ENCODE peak calls at places on chromosomes 11 and 22, in seven cellular contexts. T is aorta, N is mammary epithelial cell, B is thyroid gland, I is right cardiac atrium, R is adipocyte, Z is gastrocnemius medialis. M is an unnamed sample. For H3K27me3, the result is how much of the 10 kb centered on the place peaks cover.

GRCh38 chr22:47340851-47341436 is 578.5 kb downstream of the TBC1D22A start:
- DNase-seq in B (no peak), I (no peak), N (no peak), Z (no peak), R (no peak), T (no peak), M (no peak)

GRCh38 chr22:43851979-43852307 is 10.4 kb downstream of the SULT4A1 start:
- DNase-seq in T (no peak), B (no peak), I (no peak), Z (no peak), R (no peak), N (no peak), M (no peak)

GRCh38 chr11:830295-831131 is 2.2 kb upstream of the CD151 start:
- DNase-seq in T (peak), I (peak), Z (peak), R (peak), B (peak), N (peak), M (peak)

GRCh38 chr11:116509566-116509965 is 263.2 kb downstream of the BUD13 start:
- DNase-seq in N (no peak), T (no peak), B (no peak), Z (no peak), I (no peak), R (no peak), M (no peak)

GRCh38 chr11:60498399-60498798 is 5.8 kb downstream of the MS4A12 start:
- DNase-seq in N (no peak), B (no peak), Z (no peak), T (no peak), I (no peak), R (no peak), M (no peak)

GRCh38 chr11:124633355-124633754 is 10.7 kb downstream of the TBRG1 start:
- DNase-seq in N (no peak), T (no peak), B (no peak), Z (no peak), I (no peak), R (peak), M (no peak)

GRCh38 chr11:44718612-44719390 is 8.0 kb upstream of the TSPAN18 start:
- DNase-seq in R (no peak), B (no peak), N (no peak), I (no peak), Z (no peak), T (no peak), M (no peak)

GRCh38 chr11:46693597-46694012 is 6.8 kb downstream of the ARHGAP1 start:
- DNase-seq in B (no peak), Z (no peak), T (no peak), I (peak), N (peak), R (no peak), M (no peak)

GRCh38 chr11:20353829-20354434 is 9.6 kb upstream of the HTATIP2 start:
- DNase-seq in T (no peak), Z (no peak), B (peak), N (peak), R (peak), I (no peak), M (peak)

GRCh38 chr11:90310210-90310609 is 87.4 kb upstream of the CHORDC1 start:
- DNase-seq in T (no peak), R (no peak), B (no peak), I (no peak), Z (no peak), N (no peak), M (no peak)

GRCh38 chr11:134024420-134025085 is 44.3 kb upstream of the JAM3 start:
- DNase-seq in B (no peak), Z (no peak), I (peak), T (peak), N (peak), R (no peak), M (no peak)

GRCh38 chr11:28169816-28170215 is 61.6 kb downstream of the METTL15 start:
- DNase-seq in Z (no peak), N (peak), B (no peak), T (no peak), R (no peak), I (no peak), M (no peak)

GRCh38 chr11:84993386-84993785 is 633.8 kb downstream of the DLG2 start:
- DNase-seq in B (no peak), Z (no peak), T (no peak), N (peak), R (no peak), I (no peak), M (no peak)

GRCh38 chr11:87324817-87325489 is 287.2 kb downstream of the TMEM135 start:
- DNase-seq in B (no peak), N (no peak), T (no peak), R (no peak), I (no peak), Z (no peak), M (no peak)

GRCh38 chr11:36594316-36594989 is at the start of gene IFTAP:
- DNase-seq in T (peak), N (peak), R (peak), Z (peak), B (peak), I (peak), M (peak)

GRCh38 chr11:110886241-110886640 is 174.0 kb upstream of the ARHGAP20 start:
- DNase-seq in B (no peak), I (no peak), R (no peak), N (no peak), T (no peak), Z (no peak), M (no peak)

GRCh38 chr11:45948341-45948740 is 25.9 kb downstream of the LARGE2 start:
- DNase-seq in N (no peak), B (peak), R (no peak), Z (no peak), I (no peak), T (no peak), M (no peak)

GRCh38 chr11:72084960-72085359 is 4.3 kb downstream of the LRRC51 start:
- DNase-seq in T (no peak), Z (no peak), N (no peak), B (no peak), R (no peak), I (no peak), M (no peak)

GRCh38 chr22:31496735-31497146 is 405 bp downstream of the SFI1 start:
- DNase-seq in N (no peak), T (peak), Z (no peak), R (peak), B (peak), I (peak), M (no peak)

GRCh38 chr11:43427971-43428370 is 69.3 kb downstream of the TTC17 start:
- DNase-seq in B (no peak), Z (no peak), N (no peak), T (no peak), I (no peak), R (no peak), M (no peak)

GRCh38 chr11:61828629-61829407 is 718 bp downstream of the FADS2 start:
- DNase-seq in B (peak), T (peak), N (peak), I (peak), Z (peak), R (peak), M (peak)

GRCh38 chr11:1381793-1382425 is 7.8 kb upstream of the BRSK2 start:
- DNase-seq in B (no peak), N (no peak), I (no peak), R (no peak), T (no peak), Z (no peak), M (no peak)

GRCh38 chr11:12185914-12186313 is 75.5 kb downstream of the MICAL2 start:
- DNase-seq in N (no peak), I (peak), Z (no peak), B (peak), R (peak), T (no peak), M (no peak)

GRCh38 chr11:106468091-106468490 is 390.6 kb downstream of the AASDHPPT start:
- DNase-seq in T (no peak), B (no peak), Z (no peak), R (peak), N (no peak), I (no peak), M (no peak)

GRCh38 chr22:24474221-24474620 is 20.9 kb upstream of the UPB1 start:
- DNase-seq in I (no peak), B (no peak), N (peak), R (peak), T (no peak), Z (no peak), M (no peak)

GRCh38 chr22:17489101-17489500 is 74.2 kb upstream of the SLC25A18 start:
- DNase-seq in N (no peak), I (no peak), Z (no peak), B (no peak), T (no peak), R (no peak), M (no peak)

GRCh38 chr22:49771266-49772065 is 56.2 kb downstream of the BRD1 start:
- DNase-seq in B (no peak), Z (no peak), N (no peak), T (peak), R (no peak), I (peak), M (no peak)

GRCh38 chr11:71117311-71117710 is 135.1 kb downstream of the SHANK2 start:
- DNase-seq in B (no peak), N (peak), T (no peak), R (no peak), I (no peak), Z (no peak), M (peak)

GRCh38 chr11:30753504-30753903 is 167.4 kb upstream of the MPPED2 start:
- DNase-seq in I (no peak), Z (no peak), R (no peak), N (no peak), B (no peak), T (no peak), M (no peak)

GRCh38 chr22:20551805-20552449 is 44.5 kb downstream of the MED15 start:
- DNase-seq in N (no peak), T (peak), I (peak), B (no peak), Z (peak), R (no peak), M (no peak)

GRCh38 chr22:48563118-48563965 is 1264.3 kb downstream of the BRD1 start:
- DNase-seq in I (peak), B (no peak), Z (no peak), N (no peak), T (no peak), R (no peak), M (no peak)

GRCh38 chr22:42877158-42877557 is 20.1 kb upstream of the ARFGAP3 start:
- DNase-seq in B (no peak), R (no peak), T (no peak), I (peak), N (no peak), Z (no peak), M (no peak)

GRCh38 chr22:50687829-50688228 is 15.2 kb downstream of the SHANK3 start:
- DNase-seq in R (no peak), N (no peak), I (no peak), T (peak), Z (no peak), B (no peak), M (no peak)

GRCh38 chr11:2891901-2892214 is 6.3 kb upstream of the CDKN1C start:
- DNase-seq in I (peak), B (peak), Z (no peak), T (no peak), R (no peak), N (no peak), M (peak)

GRCh38 chr11:121372028-121372427 is 79.5 kb downstream of the SC5D start:
- DNase-seq in B (no peak), R (no peak), Z (no peak), N (no peak), T (no peak), I (no peak), M (peak)
- H3K27me3 ChIP-seq in B (under half), R (half or more), Z (under half), N (under half), T (under half), I (under half), M (under half)

GRCh38 chr11:73818838-73819237 is 31.2 kb downstream of the MRPL48 start:
- DNase-seq in B (no peak), R (peak), I (no peak), T (no peak), N (no peak), Z (no peak), M (no peak)

GRCh38 chr11:73812234-73812633 is 24.6 kb downstream of the MRPL48 start:
- DNase-seq in N (no peak), I (no peak), Z (no peak), R (no peak), T (no peak), B (no peak), M (no peak)

GRCh38 chr11:73810637-73811036 is 23.0 kb downstream of the MRPL48 start:
- DNase-seq in R (peak), N (no peak), Z (no peak), B (no peak), T (no peak), I (no peak), M (no peak)

DNA sequence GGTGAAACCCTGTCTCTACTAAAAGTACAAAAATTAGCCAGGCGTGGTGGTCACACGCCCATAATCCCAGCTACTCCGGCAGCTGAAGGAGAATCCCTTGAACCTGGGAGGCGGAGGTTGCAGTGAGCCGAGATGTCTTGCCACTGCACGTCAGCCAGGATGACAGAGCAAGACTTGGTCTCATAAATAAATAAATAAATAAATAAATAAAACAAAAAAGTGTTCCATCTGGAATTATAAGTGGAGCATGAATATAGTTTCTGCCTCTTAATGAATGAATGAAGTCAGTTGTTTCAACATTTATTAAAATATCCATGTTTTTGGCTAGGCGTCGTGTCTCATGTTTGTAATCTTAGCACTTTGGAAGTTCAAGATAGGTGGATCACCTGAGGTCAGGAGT is 27.1 kb downstream of the MRPL48 start:
- DNase-seq in R (no peak), B (no peak), T (no peak), Z (no peak), N (no peak), I (no peak), M (no peak)
- H3K27me3 ChIP-seq in R (under half), B (under half), T (under half), Z (under half), N (under half), I (under half), M (under half)

GRCh38 chr11:32437406-32438345 is 2.3 kb upstream of the WT1 start:
- DNase-seq in T (no peak), N (no peak), I (no peak), B (no peak), R (no peak), Z (no peak), M (no peak)
- H3K27me3 ChIP-seq in T (under half), N (half or more), I (under half), B (half or more), R (half or more), Z (half or more), M (half or more)

DNA sequence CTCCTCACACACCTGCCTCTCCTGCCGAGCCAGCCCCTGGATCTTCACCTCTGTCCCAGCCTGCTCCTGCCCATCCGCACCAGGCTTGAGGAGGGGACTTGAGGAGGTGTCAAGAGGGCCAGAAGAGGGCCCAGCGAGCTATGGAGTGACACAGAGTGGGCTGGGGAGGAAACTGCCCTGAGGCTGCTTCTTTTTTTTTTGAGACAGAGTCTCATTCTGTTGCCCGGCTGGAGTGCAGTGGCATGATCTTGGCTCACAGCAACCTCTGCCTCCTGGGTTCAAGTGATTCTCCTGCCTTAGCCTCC is 21.9 kb upstream of the CDON start:
- DNase-seq in Z (no peak), I (no peak), B (peak), N (no peak), R (no peak), T (no peak), M (no peak)
- H3K27me3 ChIP-seq in Z (under half), I (under half), B (under half), N (under half), R (under half), T (under half), M (under half)

DNA sequence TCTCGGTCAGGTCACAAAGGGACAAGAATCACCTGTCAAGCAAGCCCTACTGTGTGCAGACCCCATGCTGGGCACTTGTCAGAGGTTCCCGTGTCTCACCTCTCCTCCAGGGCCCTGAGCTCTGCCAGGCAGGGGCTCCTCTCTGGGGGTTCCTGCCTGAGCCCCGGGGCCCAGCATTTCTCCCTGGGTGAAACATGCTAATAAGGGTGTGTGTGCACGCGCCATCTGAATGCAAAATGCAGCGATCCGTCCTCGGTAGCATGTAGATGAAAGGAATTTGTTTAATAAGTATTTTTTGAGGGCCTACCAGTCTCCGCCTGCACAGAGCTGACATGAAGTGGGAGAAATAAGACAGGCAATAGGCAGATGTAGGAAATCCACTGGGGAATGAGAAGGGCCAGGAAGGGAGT is 5.8 kb downstream of the ELFN2 start:
- DNase-seq in I (no peak), N (no peak), R (no peak), B (no peak), Z (no peak), T (no peak), M (no peak)
- H3K27me3 ChIP-seq in I (under half), N (under half), R (half or more), B (under half), Z (under half), T (under half), M (under half)

GRCh38 chr22:30219049-30219448 is 27.5 kb downstream of the LIF start:
- DNase-seq in B (no peak), I (no peak), N (no peak), R (no peak), Z (no peak), T (no peak), M (no peak)
- H3K27me3 ChIP-seq in B (under half), I (under half), N (under half), R (under half), Z (under half), T (under half), M (under half)

DNA sequence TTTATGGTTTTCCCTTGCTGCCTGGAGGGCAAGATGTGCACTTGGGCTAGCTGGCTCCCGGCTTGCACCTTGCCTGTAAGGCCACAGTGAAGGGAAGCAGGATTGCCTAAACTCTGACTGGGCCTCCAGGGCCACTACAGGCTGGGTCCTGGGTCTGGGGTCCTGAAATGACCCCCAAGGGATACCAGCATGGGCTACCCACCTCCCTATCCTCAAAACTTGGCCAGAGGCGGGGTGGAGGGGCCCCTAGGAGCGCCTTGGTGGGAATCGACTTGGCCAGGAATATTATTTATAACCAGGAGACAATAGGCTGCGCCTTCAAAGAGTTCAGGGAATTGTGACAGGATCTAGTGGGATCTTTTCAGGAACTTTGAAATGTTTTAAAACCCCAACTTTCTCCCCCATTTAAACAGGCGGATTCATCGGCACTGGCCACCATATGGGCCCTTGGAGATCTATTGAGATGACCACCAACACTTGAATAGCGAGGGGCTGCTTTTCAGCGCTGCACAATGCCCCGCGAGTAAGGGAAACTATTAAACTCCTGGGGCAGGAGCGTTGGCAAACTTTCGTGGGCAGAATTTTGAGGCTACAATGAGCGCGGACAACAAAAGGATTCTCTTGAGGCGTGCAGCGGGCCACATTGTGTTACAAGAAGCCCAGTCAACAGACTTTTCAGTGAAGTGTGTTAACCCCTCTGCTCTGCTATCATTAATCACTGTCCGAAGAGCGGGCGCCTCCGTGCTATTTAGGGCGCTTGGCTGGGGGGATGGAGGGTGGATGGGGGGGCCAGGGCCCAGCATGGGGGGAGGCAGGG is 15.2 kb downstream of the PAX6 start:
- DNase-seq in N (no peak), R (no peak), T (peak), I (no peak), B (no peak), Z (no peak), M (no peak)
- H3K27me3 ChIP-seq in N (under half), R (under half), T (under half), I (under half), B (under half), Z (under half), M (under half)

GRCh38 chr11:129720156-129720555 is 95.5 kb upstream of the TMEM45B start:
- DNase-seq in I (no peak), B (no peak), T (no peak), N (no peak), R (no peak), Z (no peak), M (no peak)

GRCh38 chr11:129722529-129722928 is 93.1 kb upstream of the TMEM45B start:
- DNase-seq in Z (no peak), R (no peak), I (no peak), N (no peak), B (no peak), T (no peak), M (no peak)

GRCh38 chr11:129719037-129719436 is 96.6 kb upstream of the TMEM45B start:
- DNase-seq in T (no peak), I (no peak), B (no peak), R (no peak), N (no peak), Z (no peak), M (no peak)

GRCh38 chr11:129721685-129722084 is 94.0 kb upstream of the TMEM45B start:
- DNase-seq in N (no peak), R (no peak), B (no peak), T (no peak), Z (no peak), I (no peak), M (no peak)

GRCh38 chr11:129720994-129721393 is 94.7 kb upstream of the TMEM45B start:
- DNase-seq in B (no peak), I (no peak), Z (no peak), N (no peak), T (no peak), R (no peak), M (no peak)
- H3K27me3 ChIP-seq in B (under half), I (under half), Z (under half), N (under half), T (under half), R (under half), M (under half)

GRCh38 chr11:109884501-109884900 is 208.7 kb upstream of the ZC3H12C start:
- DNase-seq in T (no peak), Z (no peak), N (no peak), I (no peak), R (no peak), B (no peak), M (no peak)
- H3K27me3 ChIP-seq in T (under half), Z (under half), N (under half), I (under half), R (under half), B (under half), M (under half)

M was measured in small intestine.